ENCODE peak calls at places on chromosomes 7 and 10, in four cellular contexts. Q is GF-D8; V is stimulated activated CD4-positive, alpha-beta T cell treated with anti-CD3 and anti-CD28 coated beads, Interleukin-15, amount 100 ng/mL, for 1 hour; J is brain microvascular endothelial cell. S is an unnamed sample.

GRCh38 chr7:111266613-111267012 is 175.7 kb downstream of the LRRN3 start:
- DNase-seq in J (peak; percentile 28), V (no peak), Q (no peak), S (peak; percentile 79)

GRCh38 chr7:132354527-132354926 is 221.7 kb downstream of the PLXNA4 start:
- DNase-seq in J (no peak), Q (peak; percentile 59), V (no peak), S (no peak)

GRCh38 chr7:128796325-128796724 is 4.6 kb downstream of the CCDC136 start:
- DNase-seq in V (no peak), Q (no peak), J (no peak), S (no peak)

GRCh38 chr10:91220194-91220953 is at the start of gene PCGF5:
- DNase-seq in V (peak; percentile 89), J (peak; percentile 75), Q (peak; percentile 64), S (peak; percentile 76)

GRCh38 chr7:45670227-45670626 is 96.1 kb downstream of the ADCY1 start:
- DNase-seq in V (no peak), J (no peak), Q (no peak), S (no peak)

GRCh38 chr7:140659727-140660396 is 12.9 kb upstream of the ADCK2 start:
- DNase-seq in V (no peak), J (no peak), Q (no peak), S (no peak)

GRCh38 chr10:113093188-113094113 is 143.4 kb downstream of the TCF7L2 start:
- DNase-seq in Q (no peak), J (no peak), V (no peak), S (peak; percentile 69)

GRCh38 chr7:42227931-42228591 is 8.9 kb downstream of the GLI3 start:
- DNase-seq in Q (no peak), J (peak; percentile 15), V (no peak), S (no peak)

GRCh38 chr7:151552352-151553028 is 32.8 kb upstream of the RHEB start:
- DNase-seq in Q (no peak), J (no peak), V (no peak), S (peak; percentile 35)

GRCh38 chr10:436911-437665 is 252.4 kb downstream of the DIP2C start:
- DNase-seq in V (no peak), Q (no peak), J (no peak), S (no peak)

S was measured in H4.